ENCODE peak calls at places on chromosome 21, in nine cellular contexts. One of them, this sample, is unnamed.
A peak's percentile ranks its signal among the peaks of the same experiment; 100 is the strongest.

GRCh38 chr21:31298618-31299269 is 45.3 kb downstream of the TIAM1 start:
- DNase-seq in gastrocnemius medialis: no peak
- DNase-seq in A549: no peak
- DNase-seq in stomach: no peak
- DNase-seq in heart left ventricle: no peak
- DNase-seq in esophagus muscularis mucosa: no peak
- DNase-seq in tibial nerve: no peak
- DNase-seq in IMR-90: no peak
- DNase-seq in adrenal gland: no peak
- DNase-seq in this sample: no peak

GRCh38 chr21:20306836-20307235 is 691.4 kb upstream of the NCAM2 start:
- DNase-seq in adrenal gland: no peak
- DNase-seq in heart left ventricle: no peak
- DNase-seq in esophagus muscularis mucosa: no peak
- DNase-seq in stomach: no peak
- DNase-seq in A549: no peak
- DNase-seq in tibial nerve: no peak
- DNase-seq in IMR-90: no peak
- DNase-seq in gastrocnemius medialis: no peak
- DNase-seq in this sample: no peak

GRCh38 chr21:29873908-29874307 is 65.9 kb downstream of the GRIK1 start:
- DNase-seq in IMR-90: no peak
- DNase-seq in tibial nerve: no peak
- DNase-seq in heart left ventricle: no peak
- DNase-seq in gastrocnemius medialis: no peak
- DNase-seq in adrenal gland: no peak
- DNase-seq in stomach: no peak
- DNase-seq in A549: no peak
- DNase-seq in esophagus muscularis mucosa: no peak
- DNase-seq in this sample: peak; percentile 38

GRCh38 chr21:38244885-38245869 is 11.6 kb upstream of the KCNJ15 start:
- DNase-seq in tibial nerve: no peak
- DNase-seq in A549: peak; percentile 8
- DNase-seq in esophagus muscularis mucosa: no peak
- DNase-seq in adrenal gland: no peak
- DNase-seq in heart left ventricle: no peak
- DNase-seq in IMR-90: peak; percentile 98
- DNase-seq in gastrocnemius medialis: no peak
- DNase-seq in stomach: no peak
- DNase-seq in this sample: no peak

GRCh38 chr21:33824156-33824941 is 91.3 kb downstream of the ATP5PO start:
- DNase-seq in A549: no peak
- DNase-seq in heart left ventricle: no peak
- DNase-seq in tibial nerve: no peak
- DNase-seq in adrenal gland: no peak
- DNase-seq in IMR-90: no peak
- DNase-seq in gastrocnemius medialis: no peak
- DNase-seq in stomach: no peak
- DNase-seq in esophagus muscularis mucosa: peak; percentile 55
- DNase-seq in this sample: no peak

GRCh38 chr21:16279658-16280581 is 550.1 kb downstream of the USP25 start:
- DNase-seq in IMR-90: peak; percentile 10
- DNase-seq in heart left ventricle: peak; percentile 42
- DNase-seq in adrenal gland: peak; percentile 63
- DNase-seq in stomach: no peak
- DNase-seq in gastrocnemius medialis: peak; percentile 30
- DNase-seq in esophagus muscularis mucosa: no peak
- DNase-seq in A549: no peak
- DNase-seq in tibial nerve: peak; percentile 37
- DNase-seq in this sample: peak; percentile 83

GRCh38 chr21:28423521-28423920 is 569.2 kb downstream of the LTN1 start:
- DNase-seq in esophagus muscularis mucosa: no peak
- DNase-seq in heart left ventricle: no peak
- DNase-seq in A549: no peak
- DNase-seq in gastrocnemius medialis: no peak
- DNase-seq in tibial nerve: no peak
- DNase-seq in adrenal gland: no peak
- DNase-seq in IMR-90: no peak
- DNase-seq in stomach: no peak
- DNase-seq in this sample: no peak

GRCh38 chr21:37257526-37257966 is 9.6 kb downstream of the VPS26C start:
- DNase-seq in A549: peak; percentile 5
- DNase-seq in heart left ventricle: no peak
- DNase-seq in adrenal gland: peak; percentile 38
- DNase-seq in tibial nerve: no peak
- DNase-seq in gastrocnemius medialis: no peak
- DNase-seq in stomach: no peak
- DNase-seq in esophagus muscularis mucosa: peak; percentile 89
- DNase-seq in IMR-90: peak; percentile 24
- DNase-seq in this sample: peak; percentile 42

GRCh38 chr21:31273278-31273677 is 70.8 kb downstream of the TIAM1 start:
- DNase-seq in esophagus muscularis mucosa: no peak
- DNase-seq in adrenal gland: no peak
- DNase-seq in heart left ventricle: no peak
- DNase-seq in tibial nerve: no peak
- DNase-seq in IMR-90: no peak
- DNase-seq in gastrocnemius medialis: no peak
- DNase-seq in stomach: no peak
- DNase-seq in A549: no peak
- DNase-seq in this sample: no peak

GRCh38 chr21:46316708-46317324 is 6.9 kb downstream of the C21orf58 start:
- DNase-seq in esophagus muscularis mucosa: no peak
- DNase-seq in adrenal gland: no peak
- DNase-seq in heart left ventricle: no peak
- DNase-seq in stomach: no peak
- DNase-seq in gastrocnemius medialis: no peak
- DNase-seq in tibial nerve: no peak
- DNase-seq in A549: no peak
- DNase-seq in IMR-90: no peak
- DNase-seq in this sample: no peak

GRCh38 chr21:46318464-46318845 is 5.2 kb downstream of the C21orf58 start:
- DNase-seq in heart left ventricle: no peak
- DNase-seq in adrenal gland: no peak
- DNase-seq in stomach: no peak
- DNase-seq in IMR-90: no peak
- DNase-seq in gastrocnemius medialis: no peak
- DNase-seq in A549: no peak
- DNase-seq in esophagus muscularis mucosa: no peak
- DNase-seq in tibial nerve: no peak
- DNase-seq in this sample: no peak

GRCh38 chr21:46317710-46318463 is 5.8 kb downstream of the C21orf58 start:
- DNase-seq in IMR-90: no peak
- DNase-seq in heart left ventricle: peak; percentile 79
- DNase-seq in A549: no peak
- DNase-seq in adrenal gland: no peak
- DNase-seq in stomach: no peak
- DNase-seq in tibial nerve: no peak
- DNase-seq in esophagus muscularis mucosa: no peak
- DNase-seq in gastrocnemius medialis: no peak
- DNase-seq in this sample: no peak

GRCh38 chr21:46320331-46320801 is 3.3 kb downstream of the C21orf58 start:
- DNase-seq in adrenal gland: no peak
- DNase-seq in gastrocnemius medialis: no peak
- DNase-seq in esophagus muscularis mucosa: no peak
- DNase-seq in tibial nerve: no peak
- DNase-seq in A549: no peak
- DNase-seq in heart left ventricle: no peak
- DNase-seq in stomach: no peak
- DNase-seq in IMR-90: no peak
- DNase-seq in this sample: no peak

GRCh38 chr21:46319192-46319591 is 4.5 kb downstream of the C21orf58 start:
- DNase-seq in tibial nerve: no peak
- DNase-seq in gastrocnemius medialis: no peak
- DNase-seq in IMR-90: no peak
- DNase-seq in adrenal gland: no peak
- DNase-seq in stomach: no peak
- DNase-seq in A549: no peak
- DNase-seq in heart left ventricle: no peak
- DNase-seq in esophagus muscularis mucosa: no peak
- DNase-seq in this sample: no peak
- TF ChIP-seq POLR2A in tibial nerve: no peak
- TF ChIP-seq POLR2A in gastrocnemius medialis: no peak
- TF ChIP-seq POLR2A in IMR-90: no peak
- TF ChIP-seq POLR2A in adrenal gland: no peak
- TF ChIP-seq POLR2A in stomach: no peak
- TF ChIP-seq POLR2A in A549: no peak
- TF ChIP-seq POLR2A in heart left ventricle: no peak
- TF ChIP-seq POLR2A in esophagus muscularis mucosa: no peak
- TF ChIP-seq POLR2A in this sample: no peak

GRCh38 chr21:41960386-41960785 is 6.6 kb upstream of the C2CD2 start:
- DNase-seq in gastrocnemius medialis: no peak
- DNase-seq in IMR-90: no peak
- DNase-seq in esophagus muscularis mucosa: no peak
- DNase-seq in stomach: no peak
- DNase-seq in adrenal gland: peak; percentile 17
- DNase-seq in heart left ventricle: no peak
- DNase-seq in A549: no peak
- DNase-seq in tibial nerve: no peak
- DNase-seq in this sample: peak; percentile 5

GRCh38 chr21:41962425-41962966 is 8.7 kb upstream of the C2CD2 start:
- DNase-seq in tibial nerve: no peak
- DNase-seq in adrenal gland: peak; percentile 25
- DNase-seq in stomach: no peak
- DNase-seq in IMR-90: no peak
- DNase-seq in gastrocnemius medialis: no peak
- DNase-seq in A549: no peak
- DNase-seq in esophagus muscularis mucosa: no peak
- DNase-seq in heart left ventricle: no peak
- DNase-seq in this sample: peak; percentile 2

GRCh38 chr21:41961753-41962152 is 7.9 kb upstream of the C2CD2 start:
- DNase-seq in gastrocnemius medialis: no peak
- DNase-seq in A549: no peak
- DNase-seq in adrenal gland: peak; percentile 17
- DNase-seq in tibial nerve: no peak
- DNase-seq in IMR-90: no peak
- DNase-seq in heart left ventricle: no peak
- DNase-seq in esophagus muscularis mucosa: no peak
- DNase-seq in stomach: no peak
- DNase-seq in this sample: peak; percentile 7

GRCh38 chr21:41958886-41959563 is 5.2 kb upstream of the C2CD2 start:
- DNase-seq in stomach: no peak
- DNase-seq in tibial nerve: no peak
- DNase-seq in adrenal gland: peak; percentile 90
- DNase-seq in IMR-90: no peak
- DNase-seq in heart left ventricle: no peak
- DNase-seq in gastrocnemius medialis: no peak
- DNase-seq in esophagus muscularis mucosa: no peak
- DNase-seq in A549: no peak
- DNase-seq in this sample: peak; percentile 9

GRCh38 chr21:41961282-41961701 is 7.5 kb upstream of the C2CD2 start:
- DNase-seq in gastrocnemius medialis: no peak
- DNase-seq in A549: no peak
- DNase-seq in adrenal gland: peak; percentile 22
- DNase-seq in esophagus muscularis mucosa: no peak
- DNase-seq in heart left ventricle: no peak
- DNase-seq in stomach: no peak
- DNase-seq in tibial nerve: no peak
- DNase-seq in IMR-90: peak; percentile 90
- DNase-seq in this sample: no peak
- TF ChIP-seq POLR2A in gastrocnemius medialis: no peak
- TF ChIP-seq POLR2A in A549: no peak
- TF ChIP-seq POLR2A in adrenal gland: no peak
- TF ChIP-seq POLR2A in esophagus muscularis mucosa: no peak
- TF ChIP-seq POLR2A in heart left ventricle: no peak
- TF ChIP-seq POLR2A in stomach: no peak
- TF ChIP-seq POLR2A in tibial nerve: no peak
- TF ChIP-seq POLR2A in IMR-90: peak; percentile 9
- TF ChIP-seq POLR2A in this sample: no peak

GRCh38 chr21:14557413-14557812 is 11.3 kb upstream of the SAMSN1 start:
- DNase-seq in adrenal gland: no peak
- DNase-seq in tibial nerve: no peak
- DNase-seq in A549: no peak
- DNase-seq in gastrocnemius medialis: no peak
- DNase-seq in esophagus muscularis mucosa: no peak
- DNase-seq in stomach: no peak
- DNase-seq in IMR-90: no peak
- DNase-seq in heart left ventricle: no peak
- DNase-seq in this sample: no peak
- TF ChIP-seq POLR2A in adrenal gland: no peak
- TF ChIP-seq POLR2A in tibial nerve: no peak
- TF ChIP-seq POLR2A in A549: no peak
- TF ChIP-seq POLR2A in gastrocnemius medialis: no peak
- TF ChIP-seq POLR2A in esophagus muscularis mucosa: no peak
- TF ChIP-seq POLR2A in stomach: no peak
- TF ChIP-seq POLR2A in IMR-90: no peak
- TF ChIP-seq POLR2A in heart left ventricle: no peak
- TF ChIP-seq POLR2A in this sample: no peak

DNA sequence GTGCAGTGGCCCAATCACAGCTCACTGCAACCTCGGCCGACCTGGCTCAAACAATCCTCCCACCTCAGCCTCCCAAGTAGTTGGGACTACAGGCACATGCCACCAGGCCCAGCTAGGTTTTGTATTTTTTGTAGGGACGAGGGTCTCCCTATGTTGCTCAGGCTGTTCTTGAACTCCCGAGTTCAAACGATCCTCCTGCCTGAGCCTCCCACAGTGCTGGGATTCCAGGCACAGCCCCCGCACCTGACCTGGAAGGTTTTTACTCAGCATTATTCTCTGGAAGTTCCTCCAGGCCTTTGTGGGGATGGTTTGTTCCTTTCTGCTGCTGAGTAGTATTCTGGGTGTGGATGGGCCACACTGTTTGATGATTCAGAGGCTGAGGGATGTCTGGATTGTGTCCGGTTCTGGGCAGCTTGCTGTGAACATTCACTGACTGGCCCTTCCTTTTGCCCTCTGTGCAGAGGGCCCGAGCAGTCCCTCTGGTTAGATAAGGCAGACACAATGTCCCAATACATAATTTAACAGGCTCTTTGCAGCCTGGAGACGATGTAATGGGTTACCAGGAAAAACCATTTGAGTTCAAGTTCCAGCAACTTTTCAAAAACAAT is 6.0 kb upstream of the TRAPPC10 start:
- DNase-seq in esophagus muscularis mucosa: no peak
- DNase-seq in gastrocnemius medialis: no peak
- DNase-seq in stomach: no peak
- DNase-seq in A549: peak; percentile 58
- DNase-seq in IMR-90: peak; percentile 90
- DNase-seq in tibial nerve: peak; percentile 13
- DNase-seq in heart left ventricle: peak; percentile 59
- DNase-seq in adrenal gland: no peak
- DNase-seq in this sample: peak; percentile 58
- TF ChIP-seq POLR2A in esophagus muscularis mucosa: no peak
- TF ChIP-seq POLR2A in gastrocnemius medialis: no peak
- TF ChIP-seq POLR2A in stomach: no peak
- TF ChIP-seq POLR2A in A549: no peak
- TF ChIP-seq POLR2A in IMR-90: no peak
- TF ChIP-seq POLR2A in tibial nerve: no peak
- TF ChIP-seq POLR2A in heart left ventricle: no peak
- TF ChIP-seq POLR2A in adrenal gland: no peak
- TF ChIP-seq POLR2A in this sample: no peak

DNA sequence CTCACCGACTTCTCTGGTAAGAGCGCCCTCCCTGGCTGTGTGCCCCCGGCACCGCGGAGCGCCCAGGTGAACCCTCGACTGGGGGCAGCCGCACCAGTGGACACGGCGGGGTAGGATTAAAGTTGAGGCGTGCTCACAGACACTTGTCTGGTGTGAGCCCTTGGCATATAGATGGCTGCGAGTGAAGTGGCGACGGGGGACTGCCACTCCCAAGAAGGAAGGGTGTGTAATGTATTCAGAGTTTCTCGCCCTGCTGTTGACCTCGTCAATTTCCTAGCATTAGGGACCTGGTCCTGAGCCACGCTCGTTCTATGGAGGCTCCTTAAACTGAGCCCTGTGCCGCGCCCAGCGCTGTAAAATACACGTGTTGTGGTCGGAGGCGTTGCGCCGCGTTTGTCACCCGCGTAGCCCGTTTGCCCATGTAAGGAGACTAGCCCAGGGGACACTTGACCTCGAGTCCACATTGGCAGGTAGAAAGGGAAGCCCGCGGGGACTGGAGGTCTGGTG is 545 bp downstream of the EVA1C start:
- DNase-seq in A549: no peak
- DNase-seq in tibial nerve: peak; percentile 41
- DNase-seq in gastrocnemius medialis: peak; percentile 20
- DNase-seq in heart left ventricle: peak; percentile 58
- DNase-seq in IMR-90: no peak
- DNase-seq in stomach: peak; percentile 57
- DNase-seq in esophagus muscularis mucosa: no peak
- DNase-seq in adrenal gland: peak; percentile 37
- DNase-seq in this sample: peak; percentile 57
- TF ChIP-seq POLR2A in A549: no peak
- TF ChIP-seq POLR2A in tibial nerve: no peak
- TF ChIP-seq POLR2A in gastrocnemius medialis: no peak
- TF ChIP-seq POLR2A in heart left ventricle: no peak
- TF ChIP-seq POLR2A in IMR-90: no peak
- TF ChIP-seq POLR2A in stomach: no peak
- TF ChIP-seq POLR2A in esophagus muscularis mucosa: no peak
- TF ChIP-seq POLR2A in adrenal gland: no peak
- TF ChIP-seq POLR2A in this sample: no peak